ENCODE peak calls at places on chromosomes 5 and 9, in four cellular contexts. N is stimulated activated CD4-positive, alpha-beta T cell treated with anti-CD3 and anti-CD28 coated beads, Interleukin-1b, Interleukin-23, amount 100 ng/mL, for 1 hour; L is heart left ventricle; C is activated CD4-positive, alpha-beta T cell treated with anti-CD3 and anti-CD28 coated beads for 24 hours. B is an unnamed sample.

GRCh38 chr9:75027187-75028107 is 646 bp downstream of the CARNMT1 start:
- DNase-seq in N (no peak), C (peak), L (peak), B (peak)

GRCh38 chr9:91198405-91198804 is 163.3 kb downstream of the AUH start:
- DNase-seq in L (no peak), N (no peak), C (no peak), B (no peak)

GRCh38 chr9:129455151-129455995 is 165.5 kb downstream of the C9orf50 start:
- DNase-seq in L (no peak), C (no peak), N (no peak), B (no peak)

GRCh38 chr9:33436445-33436844 is 10.9 kb downstream of the AQP3 start:
- DNase-seq in L (no peak), N (no peak), C (no peak), B (no peak)

GRCh38 chr9:120874226-120874839 is 2.7 kb downstream of the PHF19 start:
- DNase-seq in N (no peak), L (no peak), C (no peak), B (no peak)

GRCh38 chr5:109141499-109142200 is 268.1 kb downstream of the PJA2 start:
- DNase-seq in C (no peak), N (no peak), L (no peak), B (peak)

GRCh38 chr9:34554211-34555001 is 31.6 kb upstream of the ENHO start:
- DNase-seq in L (no peak), C (no peak), N (no peak), B (peak)

GRCh38 chr5:52799358-52799982 is 11.8 kb downstream of the ITGA1 start:
- DNase-seq in L (peak), C (no peak), N (no peak), B (peak)

GRCh38 chr5:104942735-104943134 is 1380.1 kb upstream of the NUDT12 start:
- DNase-seq in L (no peak), C (no peak), N (no peak), B (no peak)

GRCh38 chr9:135344523-135344901 is 135.1 kb upstream of the PPP1R26 start:
- DNase-seq in L (no peak), N (no peak), C (no peak), B (no peak)

GRCh38 chr5:81826128-81826527 is 75.2 kb upstream of the SSBP2 start:
- DNase-seq in C (no peak), N (no peak), L (no peak), B (no peak)

GRCh38 chr9:22392523-22392922 is 54.1 kb upstream of the DMRTA1 start:
- DNase-seq in N (no peak), C (no peak), L (no peak), B (no peak)

GRCh38 chr9:127074561-127075548 is 47.6 kb downstream of the ANGPTL2 start:
- DNase-seq in N (no peak), L (peak), C (no peak), B (no peak)

GRCh38 chr9:19379697-19380046 is 364 bp downstream of the RPS6 start:
- DNase-seq in C (no peak), N (peak), L (no peak), B (peak)

GRCh38 chr9:114834386-114834785 is 28.5 kb upstream of the TNFSF15 start:
- DNase-seq in C (no peak), N (no peak), L (no peak), B (no peak)

GRCh38 chr9:95815153-95815552 is 60.3 kb upstream of the ERCC6L2 start:
- DNase-seq in C (no peak), L (no peak), N (no peak), B (no peak)

GRCh38 chr5:54388411-54388810 is 67.1 kb upstream of the HSPB3 start:
- DNase-seq in L (no peak), N (no peak), C (no peak), B (no peak)

GRCh38 chr9:114506082-114506390 is 763 bp upstream of the WHRN start:
- DNase-seq in C (no peak), N (no peak), L (no peak), B (no peak)

GRCh38 chr9:132440769-132441168 is 30.8 kb downstream of the CFAP77 start:
- DNase-seq in L (no peak), N (no peak), C (no peak), B (no peak)

GRCh38 chr5:18202147-18202546 is 567.9 kb downstream of the TAF11L14 start:
- DNase-seq in L (no peak), C (no peak), N (no peak), B (no peak)

GRCh38 chr9:135183538-135184153 is 96.2 kb downstream of the OLFM1 start:
- DNase-seq in N (no peak), C (no peak), L (no peak), B (no peak)

GRCh38 chr9:37332581-37332980 is 89.9 kb upstream of the GRHPR start:
- DNase-seq in C (no peak), N (no peak), L (no peak), B (no peak)

GRCh38 chr5:131906668-131907067 is 38.8 kb downstream of the MEIKIN start:
- DNase-seq in C (no peak), L (no peak), N (no peak), B (no peak)

GRCh38 chr9:123360161-123361085 is 4.4 kb downstream of the CRB2 start:
- DNase-seq in L (no peak), N (no peak), C (no peak), B (no peak)

GRCh38 chr5:133195250-133195649 is 143.4 kb downstream of the HSPA4 start:
- DNase-seq in L (no peak), N (no peak), C (no peak), B (no peak)

GRCh38 chr9:32128546-32128945 is 255.9 kb upstream of the ACO1 start:
- DNase-seq in C (no peak), L (no peak), N (no peak), B (no peak)

GRCh38 chr5:134116789-134117761 is 2.6 kb downstream of the TCF7 start:
- DNase-seq in L (no peak), N (no peak), C (no peak), B (no peak)

GRCh38 chr9:69898714-69899209 is 78.1 kb downstream of the CFAP95 start:
- DNase-seq in C (no peak), L (no peak), N (no peak), B (no peak)

GRCh38 chr5:43603535-43604363 is 769 bp downstream of the NNT start:
- DNase-seq in N (peak), C (peak), L (peak), B (peak)

GRCh38 chr9:127963359-127964064 is 17.3 kb downstream of the EEIG1 start:
- DNase-seq in N (no peak), C (no peak), L (no peak), B (no peak)

GRCh38 chr5:41503860-41504259 is 6.5 kb downstream of the PLCXD3 start:
- DNase-seq in L (no peak), C (no peak), N (no peak), B (no peak)

GRCh38 chr5:96253140-96253539 is 179.9 kb downstream of the PCSK1 start:
- DNase-seq in C (no peak), N (no peak), L (no peak), B (no peak)

B was measured in psoas muscle.